ENCODE peak calls at places on chromosomes 12 and 14, in seven cellular contexts. O, E, S, X, A, Q and Z are unnamed samples.

GRCh38 chr14:68690106-68690960 is 102.5 kb downstream of the ZFP36L1 start:
- DNase-seq in O (no peak), E (no peak), S (no peak), X (peak; percentile 57), A (peak; percentile 49), Q (no peak), Z (no peak)

GRCh38 chr14:64817631-64818030 is 62.1 kb downstream of the SPTB start:
- DNase-seq in O (no peak), E (no peak), S (no peak), X (no peak), A (no peak), Q (no peak), Z (no peak)

GRCh38 chr14:21436567-21437062 is 19.3 kb downstream of the CHD8 start:
- DNase-seq in O (no peak), E (peak; percentile 12), S (no peak), X (peak; percentile 66), A (no peak), Q (no peak), Z (no peak)

GRCh38 chr14:37673439-37673838 is 78.0 kb downstream of the TTC6 start:
- DNase-seq in O (no peak), E (no peak), S (no peak), X (no peak), A (no peak), Q (no peak), Z (no peak)

GRCh38 chr14:103806805-103807204 is 40.6 kb downstream of the PPP1R13B start:
- DNase-seq in O (no peak), E (no peak), S (no peak), X (no peak), A (no peak), Q (no peak), Z (peak; percentile 86)

GRCh38 chr12:19431407-19432308 is 7.6 kb upstream of the AEBP2 start:
- DNase-seq in O (no peak), E (peak; percentile 84), S (peak; percentile 56), X (peak; percentile 91), A (no peak), Q (no peak), Z (peak; percentile 76)

GRCh38 chr14:104795781-104796681 is 483 bp upstream of the AKT1 start:
- DNase-seq in O (peak; percentile 67), E (no peak), S (peak; percentile 66), X (peak; percentile 100), A (no peak), Q (peak; percentile 75), Z (peak; percentile 66)

GRCh38 chr14:61491876-61492440 is 170.6 kb downstream of the PRKCH start:
- DNase-seq in O (no peak), E (no peak), S (no peak), X (no peak), A (no peak), Q (no peak), Z (no peak)

GRCh38 chr14:60092516-60092915 is 793 bp downstream of the PCNX4 start:
- DNase-seq in O (peak; percentile 18), E (peak; percentile 56), S (peak; percentile 45), X (no peak), A (no peak), Q (no peak), Z (peak; percentile 55)

GRCh38 chr12:105983622-105984325 is 155.0 kb downstream of the NUAK1 start:
- DNase-seq in O (no peak), E (peak; percentile 72), S (no peak), X (no peak), A (no peak), Q (no peak), Z (no peak)

GRCh38 chr14:36950812-36951211 is 221.6 kb downstream of the SLC25A21 start:
- DNase-seq in O (no peak), E (no peak), S (no peak), X (peak; percentile 10), A (no peak), Q (no peak), Z (no peak)

GRCh38 chr12:57093412-57094193 is 4.7 kb downstream of the NAB2 start:
- DNase-seq in O (peak; percentile 64), E (peak; percentile 85), S (peak; percentile 94), X (peak; percentile 99), A (peak; percentile 94), Q (peak; percentile 78), Z (peak; percentile 77)

GRCh38 chr12:108547633-108548172 is 13.3 kb downstream of the SART3 start:
- DNase-seq in O (no peak), E (no peak), S (no peak), X (no peak), A (no peak), Q (no peak), Z (no peak)

GRCh38 chr12:10214877-10215267 is 2.2 kb downstream of the GABARAPL1 start:
- DNase-seq in O (no peak), E (peak; percentile 37), S (no peak), X (no peak), A (no peak), Q (no peak), Z (no peak)

GRCh38 chr14:104187931-104188726 is 49.7 kb downstream of the KIF26A start:
- DNase-seq in O (no peak), E (no peak), S (no peak), X (no peak), A (no peak), Q (no peak), Z (no peak)

GRCh38 chr14:91293281-91293680 is 48.8 kb upstream of the GPR68 start:
- DNase-seq in O (no peak), E (no peak), S (no peak), X (no peak), A (no peak), Q (no peak), Z (peak; percentile 29)

GRCh38 chr14:55441286-55441685 is 870 bp upstream of the TBPL2 start:
- DNase-seq in O (no peak), E (no peak), S (no peak), X (no peak), A (no peak), Q (no peak), Z (no peak)

GRCh38 chr14:77212933-77213656 is 31.5 kb downstream of the TMEM63C start:
- DNase-seq in O (peak; percentile 72), E (peak; percentile 5), S (peak; percentile 43), X (no peak), A (no peak), Q (peak; percentile 37), Z (peak; percentile 45)

DNA sequence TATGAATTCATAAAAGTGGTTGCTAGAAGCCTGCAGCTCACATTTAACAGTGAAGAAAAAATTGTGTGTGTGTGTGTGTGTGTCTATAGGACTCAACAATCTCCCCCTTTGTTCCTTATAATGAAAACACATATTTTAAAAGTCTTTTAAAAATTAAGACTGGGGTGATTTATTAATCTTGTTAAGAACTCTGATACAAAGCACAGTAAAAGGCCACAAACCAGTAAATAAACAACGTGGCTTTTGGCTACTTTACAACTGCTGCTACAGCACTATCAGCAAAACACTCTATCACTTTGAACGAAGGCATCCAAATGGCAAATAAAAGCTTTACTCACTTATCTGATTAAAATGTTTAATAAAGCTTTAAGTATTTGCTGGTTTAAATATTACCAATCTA is 614 bp upstream of the VCPKMT start:
- DNase-seq in O (no peak), E (no peak), S (no peak), X (no peak), A (no peak), Q (no peak), Z (no peak)
- H3K4me3 ChIP-seq in O (peak overlapping the region; percentile 71), E (peak overlapping the region; percentile 48), S (peak overlapping the region; percentile 91), X (peak overlapping the region; percentile 98), A (peak overlapping the region; percentile 83), Q (peak overlapping the region; percentile 77), Z (peak overlapping the region; percentile 96)

GRCh38 chr12:119695034-119695433 is 27.1 kb downstream of the PRKAB1 start:
- DNase-seq in O (peak; percentile 21), E (no peak), S (peak; percentile 14), X (peak; percentile 74), A (peak; percentile 7), Q (no peak), Z (no peak)
- TF ChIP-seq CTCF in O (peak; percentile 50), E (peak; percentile 68), S (peak; percentile 61), X (peak; percentile 71), A (no peak), Q (peak; percentile 21), Z (peak; percentile 30)

GRCh38 chr12:88578274-88578673 is 2.0 kb downstream of the KITLG start:
- DNase-seq in O (no peak), E (no peak), S (no peak), X (peak; percentile 41), A (no peak), Q (no peak), Z (no peak)
- H3K4me3 ChIP-seq in O (peak overlapping the region; percentile 70), E (peak overlapping the region; percentile 87), S (no peak overlapping the region), X (peak overlapping the region; percentile 81), A (peak overlapping the region; percentile 70), Q (peak overlapping the region; percentile 87), Z (no peak overlapping the region)

GRCh38 chr12:72267974-72268373 is 4.2 kb upstream of the TRHDE start:
- DNase-seq in O (no peak), E (no peak), S (peak; percentile 69), X (no peak), A (no peak), Q (no peak), Z (no peak)
- TF ChIP-seq CTCF in O (peak; percentile 31), E (peak; percentile 18), S (peak; percentile 71), X (peak; percentile 27), A (no peak), Q (no peak), Z (no peak)